ENCODE peak calls at places on chromosomes 16 and 17, in five cellular contexts. T is fibroblast of villous mesenchyme, L is right atrium auricular region, O is left colon, C is HTR-8/SVneo. I is an unnamed sample.
A peak's percentile ranks its signal among the peaks of the same experiment; 100 is the strongest.

GRCh38 chr16:50666658-50667496 is 14.2 kb downstream of the SNX20 start:
- DNase-seq in L (no peak), T (no peak), C (no peak), O (no peak), I (peak; percentile 78)

GRCh38 chr17:18039535-18040286 is 503 bp downstream of the GID4 start:
- DNase-seq in T (peak; percentile 11), C (no peak), L (no peak), O (peak; percentile 60), I (peak; percentile 71)

GRCh38 chr16:66678314-66678713 is 18.2 kb downstream of the CMTM4 start:
- DNase-seq in C (no peak), L (no peak), O (no peak), T (no peak), I (no peak)

GRCh38 chr16:77763994-77764393 is 24.4 kb upstream of the VAT1L start:
- DNase-seq in O (no peak), L (no peak), C (no peak), T (no peak), I (no peak)

GRCh38 chr17:80246266-80246681 is 14.4 kb upstream of the RNF213 start:
- DNase-seq in T (no peak), L (no peak), O (no peak), C (no peak), I (no peak)

GRCh38 chr17:55668581-55668980 is 54.1 kb downstream of the TMEM100 start:
- DNase-seq in T (no peak), L (no peak), O (no peak), C (no peak), I (no peak)

GRCh38 chr17:77329741-77330531 is 189.2 kb downstream of the SEC14L1 start:
- DNase-seq in T (no peak), C (no peak), L (peak; percentile 56), O (peak; percentile 12), I (no peak)

GRCh38 chr16:26988186-26988585 is 78.5 kb upstream of the C16orf82 start:
- DNase-seq in O (no peak), T (no peak), L (no peak), C (no peak), I (no peak)

GRCh38 chr17:59804910-59805381 is 87.8 kb downstream of the TUBD1 start:
- DNase-seq in O (no peak), C (no peak), L (no peak), T (peak; percentile 78), I (no peak)

GRCh38 chr16:79728048-79728922 is 127.7 kb upstream of the MAF start:
- DNase-seq in T (no peak), C (no peak), O (no peak), L (no peak), I (no peak)

GRCh38 chr17:82782657-82783207 is 30.9 kb downstream of the TBCD start:
- DNase-seq in C (no peak), T (no peak), L (no peak), O (no peak), I (no peak)

GRCh38 chr16:29784901-29785500 is 5.5 kb upstream of the KIF22 start:
- DNase-seq in T (peak; percentile 69), C (no peak), O (peak; percentile 67), L (peak; percentile 68), I (peak; percentile 79)

GRCh38 chr17:32479074-32479617 is 7.6 kb upstream of the CDK5R1 start:
- DNase-seq in O (no peak), L (peak; percentile 36), T (no peak), C (no peak), I (no peak)

GRCh38 chr16:23060458-23061320 is 88.6 kb downstream of the USP31 start:
- DNase-seq in L (peak; percentile 76), C (peak; percentile 59), O (peak; percentile 79), T (peak; percentile 78), I (peak; percentile 69)

GRCh38 chr17:51857052-51857593 is 301.4 kb downstream of the CA10 start:
- DNase-seq in T (no peak), O (no peak), C (no peak), L (no peak), I (no peak)

GRCh38 chr17:773467-774319 is 8.4 kb downstream of the GLOD4 start:
- DNase-seq in O (no peak), C (no peak), L (no peak), T (no peak), I (no peak)

GRCh38 chr16:88764913-88765349 is 20.1 kb downstream of the PIEZO1 start:
- DNase-seq in O (no peak), L (no peak), T (no peak), C (peak; percentile 51), I (no peak)

GRCh38 chr17:57819867-57820266 is 30.0 kb downstream of the MRPS23 start:
- DNase-seq in L (no peak), O (no peak), T (no peak), C (no peak), I (no peak)

GRCh38 chr17:53092072-53092471 is 730.7 kb upstream of the KIF2B start:
- DNase-seq in L (no peak), O (no peak), T (no peak), C (no peak), I (no peak)

GRCh38 chr17:80720624-80721577 is 176.3 kb downstream of the RPTOR start:
- DNase-seq in T (peak; percentile 87), L (no peak), C (no peak), O (peak; percentile 29), I (no peak)

GRCh38 chr17:33873218-33873617 is 381.9 kb upstream of the CCL2 start:
- DNase-seq in T (no peak), C (no peak), O (no peak), L (no peak), I (no peak)

GRCh38 chr17:34493903-34494302 is 85.5 kb upstream of the TMEM132E start:
- DNase-seq in C (no peak), T (no peak), L (no peak), O (no peak), I (no peak)

GRCh38 chr17:39618956-39619785 is 7.6 kb upstream of the PPP1R1B start:
- DNase-seq in L (no peak), O (no peak), T (no peak), C (no peak), I (no peak)

GRCh38 chr16:57471209-57471608 is 8.7 kb downstream of the POLR2C start:
- DNase-seq in O (no peak), L (no peak), T (no peak), C (no peak), I (no peak)

GRCh38 chr17:47815106-47815918 is 6.3 kb downstream of the OSBPL7 start:
- DNase-seq in C (no peak), T (no peak), L (no peak), O (no peak), I (no peak)

GRCh38 chr17:38873646-38874380 is 4.0 kb downstream of the LASP1 start:
- DNase-seq in T (no peak), O (peak; percentile 54), L (no peak), C (no peak), I (no peak)

GRCh38 chr16:54577566-54578180 is 291.1 kb upstream of the IRX3 start:
- DNase-seq in L (no peak), O (no peak), C (no peak), T (no peak), I (no peak)

GRCh38 chr17:65723356-65723928 is 162.0 kb upstream of the AXIN2 start:
- DNase-seq in O (no peak), T (peak; percentile 39), L (no peak), C (no peak), I (no peak)

GRCh38 chr16:22352726-22353125 is 21.7 kb downstream of the CDR2 start:
- DNase-seq in L (no peak), C (no peak), O (no peak), T (no peak), I (no peak)

I was measured in GM10248.